ENCODE peak calls at places on chromosomes 5 and 9, in eight cellular contexts. One of them, this sample, is unnamed.
A peak's percentile ranks its signal among the peaks of the same experiment; 100 is the strongest.

GRCh38 chr9:74336161-74336560 is 161.0 kb upstream of the RORB start:
- DNase-seq in A549: no peak
- DNase-seq in RWPE1: no peak
- DNase-seq in CD8-positive, alpha-beta T cell: no peak
- DNase-seq in astrocyte of the spinal cord: no peak
- DNase-seq in MM.1S: no peak
- DNase-seq in foreskin fibroblast: no peak
- DNase-seq in mesothelial cell of epicardium: no peak
- DNase-seq in this sample: no peak

GRCh38 chr5:60851681-60852080 is 7.6 kb upstream of the ELOVL7 start:
- DNase-seq in A549: no peak
- DNase-seq in RWPE1: no peak
- DNase-seq in CD8-positive, alpha-beta T cell: no peak
- DNase-seq in astrocyte of the spinal cord: no peak
- DNase-seq in MM.1S: no peak
- DNase-seq in foreskin fibroblast: peak; percentile 32
- DNase-seq in mesothelial cell of epicardium: no peak
- DNase-seq in this sample: no peak

GRCh38 chr9:117121331-117121730 is 293.5 kb downstream of the ASTN2 start:
- DNase-seq in A549: no peak
- DNase-seq in RWPE1: no peak
- DNase-seq in CD8-positive, alpha-beta T cell: no peak
- DNase-seq in astrocyte of the spinal cord: no peak
- DNase-seq in MM.1S: no peak
- DNase-seq in foreskin fibroblast: no peak
- DNase-seq in mesothelial cell of epicardium: no peak
- DNase-seq in this sample: no peak

GRCh38 chr5:111129938-111130337 is 37.8 kb downstream of the WDR36 start:
- DNase-seq in A549: no peak
- DNase-seq in RWPE1: peak; percentile 14
- DNase-seq in CD8-positive, alpha-beta T cell: no peak
- DNase-seq in astrocyte of the spinal cord: peak; percentile 14
- DNase-seq in MM.1S: no peak
- DNase-seq in foreskin fibroblast: peak; percentile 83
- DNase-seq in mesothelial cell of epicardium: no peak
- DNase-seq in this sample: no peak

GRCh38 chr5:76617675-76618074 is 5.5 kb downstream of the F2RL2 start:
- DNase-seq in A549: peak; percentile 25
- DNase-seq in RWPE1: no peak
- DNase-seq in CD8-positive, alpha-beta T cell: no peak
- DNase-seq in astrocyte of the spinal cord: peak; percentile 77
- DNase-seq in MM.1S: no peak
- DNase-seq in foreskin fibroblast: peak; percentile 81
- DNase-seq in mesothelial cell of epicardium: no peak
- DNase-seq in this sample: no peak

GRCh38 chr5:146040559-146040958 is 64.8 kb downstream of the PLAC8L1 start:
- DNase-seq in A549: no peak
- DNase-seq in RWPE1: no peak
- DNase-seq in CD8-positive, alpha-beta T cell: no peak
- DNase-seq in astrocyte of the spinal cord: no peak
- DNase-seq in MM.1S: no peak
- DNase-seq in foreskin fibroblast: no peak
- DNase-seq in mesothelial cell of epicardium: no peak
- DNase-seq in this sample: no peak

GRCh38 chr9:127561491-127562270 is 50.4 kb upstream of the STXBP1 start:
- DNase-seq in A549: peak; percentile 95
- DNase-seq in RWPE1: peak; percentile 99
- DNase-seq in CD8-positive, alpha-beta T cell: no peak
- DNase-seq in astrocyte of the spinal cord: peak; percentile 99
- DNase-seq in MM.1S: no peak
- DNase-seq in foreskin fibroblast: peak; percentile 100
- DNase-seq in mesothelial cell of epicardium: peak; percentile 45
- DNase-seq in this sample: peak; percentile 98

GRCh38 chr5:161261693-161262323 is 284.7 kb downstream of the GABRB2 start:
- DNase-seq in A549: no peak
- DNase-seq in RWPE1: no peak
- DNase-seq in CD8-positive, alpha-beta T cell: no peak
- DNase-seq in astrocyte of the spinal cord: no peak
- DNase-seq in MM.1S: no peak
- DNase-seq in foreskin fibroblast: no peak
- DNase-seq in mesothelial cell of epicardium: no peak
- DNase-seq in this sample: no peak

GRCh38 chr9:127626752-127627493 is 14.8 kb downstream of the STXBP1 start:
- DNase-seq in A549: no peak
- DNase-seq in RWPE1: no peak
- DNase-seq in CD8-positive, alpha-beta T cell: no peak
- DNase-seq in astrocyte of the spinal cord: no peak
- DNase-seq in MM.1S: no peak
- DNase-seq in foreskin fibroblast: no peak
- DNase-seq in mesothelial cell of epicardium: no peak
- DNase-seq in this sample: no peak

GRCh38 chr9:121900163-121900562 is 192.9 kb downstream of the TTLL11 start:
- DNase-seq in A549: no peak
- DNase-seq in RWPE1: no peak
- DNase-seq in CD8-positive, alpha-beta T cell: no peak
- DNase-seq in astrocyte of the spinal cord: no peak
- DNase-seq in MM.1S: no peak
- DNase-seq in foreskin fibroblast: no peak
- DNase-seq in mesothelial cell of epicardium: no peak
- DNase-seq in this sample: no peak

GRCh38 chr5:7886849-7887460 is 18.0 kb downstream of the MTRR start:
- DNase-seq in A549: peak; percentile 50
- DNase-seq in RWPE1: peak; percentile 32
- DNase-seq in CD8-positive, alpha-beta T cell: no peak
- DNase-seq in astrocyte of the spinal cord: peak; percentile 60
- DNase-seq in MM.1S: peak; percentile 18
- DNase-seq in foreskin fibroblast: peak; percentile 65
- DNase-seq in mesothelial cell of epicardium: no peak
- DNase-seq in this sample: no peak

GRCh38 chr5:142151436-142152382 is 43.1 kb downstream of the NDFIP1 start:
- DNase-seq in A549: peak; percentile 77
- DNase-seq in RWPE1: peak; percentile 62
- DNase-seq in CD8-positive, alpha-beta T cell: no peak
- DNase-seq in astrocyte of the spinal cord: peak; percentile 86
- DNase-seq in MM.1S: peak; percentile 40
- DNase-seq in foreskin fibroblast: peak; percentile 89
- DNase-seq in mesothelial cell of epicardium: no peak
- DNase-seq in this sample: no peak

GRCh38 chr5:53426878-53427277 is 53.6 kb upstream of the FST start:
- DNase-seq in A549: no peak
- DNase-seq in RWPE1: no peak
- DNase-seq in CD8-positive, alpha-beta T cell: no peak
- DNase-seq in astrocyte of the spinal cord: no peak
- DNase-seq in MM.1S: no peak
- DNase-seq in foreskin fibroblast: no peak
- DNase-seq in mesothelial cell of epicardium: no peak
- DNase-seq in this sample: no peak

GRCh38 chr5:128135286-128135685 is 51.7 kb downstream of the SLC12A2 start:
- DNase-seq in A549: no peak
- DNase-seq in RWPE1: no peak
- DNase-seq in CD8-positive, alpha-beta T cell: no peak
- DNase-seq in astrocyte of the spinal cord: no peak
- DNase-seq in MM.1S: no peak
- DNase-seq in foreskin fibroblast: peak; percentile 25
- DNase-seq in mesothelial cell of epicardium: no peak
- DNase-seq in this sample: no peak

GRCh38 chr5:150320048-150320555 is 17.4 kb upstream of the ARSI start:
- DNase-seq in A549: peak; percentile 68
- DNase-seq in RWPE1: peak; percentile 89
- DNase-seq in CD8-positive, alpha-beta T cell: no peak
- DNase-seq in astrocyte of the spinal cord: peak; percentile 71
- DNase-seq in MM.1S: no peak
- DNase-seq in foreskin fibroblast: peak; percentile 93
- DNase-seq in mesothelial cell of epicardium: no peak
- DNase-seq in this sample: no peak

GRCh38 chr5:127290019-127290945 is at the start of gene MEGF10:
- DNase-seq in A549: no peak
- DNase-seq in RWPE1: peak; percentile 84
- DNase-seq in CD8-positive, alpha-beta T cell: no peak
- DNase-seq in astrocyte of the spinal cord: peak; percentile 66
- DNase-seq in MM.1S: peak; percentile 36
- DNase-seq in foreskin fibroblast: peak; percentile 82
- DNase-seq in mesothelial cell of epicardium: peak; percentile 45
- DNase-seq in this sample: no peak

GRCh38 chr5:18102733-18103132 is 468.5 kb downstream of the TAF11L14 start:
- DNase-seq in A549: no peak
- DNase-seq in RWPE1: no peak
- DNase-seq in CD8-positive, alpha-beta T cell: no peak
- DNase-seq in astrocyte of the spinal cord: no peak
- DNase-seq in MM.1S: no peak
- DNase-seq in foreskin fibroblast: no peak
- DNase-seq in mesothelial cell of epicardium: no peak
- DNase-seq in this sample: no peak

GRCh38 chr9:18675345-18675744 is 201.4 kb downstream of the ADAMTSL1 start:
- DNase-seq in A549: no peak
- DNase-seq in RWPE1: no peak
- DNase-seq in CD8-positive, alpha-beta T cell: no peak
- DNase-seq in astrocyte of the spinal cord: no peak
- DNase-seq in MM.1S: no peak
- DNase-seq in foreskin fibroblast: peak; percentile 8
- DNase-seq in mesothelial cell of epicardium: no peak
- DNase-seq in this sample: no peak

GRCh38 chr9:129351058-129351641 is 173.1 kb upstream of the IER5L start:
- DNase-seq in A549: no peak
- DNase-seq in RWPE1: no peak
- DNase-seq in CD8-positive, alpha-beta T cell: no peak
- DNase-seq in astrocyte of the spinal cord: no peak
- DNase-seq in MM.1S: no peak
- DNase-seq in foreskin fibroblast: peak; percentile 35
- DNase-seq in mesothelial cell of epicardium: no peak
- DNase-seq in this sample: no peak

GRCh38 chr9:135330307-135330631 is 149.3 kb upstream of the PPP1R26 start:
- DNase-seq in A549: no peak
- DNase-seq in RWPE1: no peak
- DNase-seq in CD8-positive, alpha-beta T cell: no peak
- DNase-seq in astrocyte of the spinal cord: no peak
- DNase-seq in MM.1S: no peak
- DNase-seq in foreskin fibroblast: no peak
- DNase-seq in mesothelial cell of epicardium: no peak
- DNase-seq in this sample: no peak

GRCh38 chr5:137836997-137837396 is 30.7 kb upstream of the MYOT start:
- DNase-seq in A549: no peak
- DNase-seq in RWPE1: no peak
- DNase-seq in CD8-positive, alpha-beta T cell: no peak
- DNase-seq in astrocyte of the spinal cord: peak; percentile 10
- DNase-seq in MM.1S: no peak
- DNase-seq in foreskin fibroblast: peak; percentile 45
- DNase-seq in mesothelial cell of epicardium: no peak
- DNase-seq in this sample: no peak

GRCh38 chr5:56900395-56900794 is 9.0 kb upstream of the SETD9 start:
- DNase-seq in A549: no peak
- DNase-seq in RWPE1: no peak
- DNase-seq in CD8-positive, alpha-beta T cell: no peak
- DNase-seq in astrocyte of the spinal cord: peak; percentile 47
- DNase-seq in MM.1S: no peak
- DNase-seq in foreskin fibroblast: peak; percentile 52
- DNase-seq in mesothelial cell of epicardium: no peak
- DNase-seq in this sample: no peak

GRCh38 chr5:7690557-7690956 is 160.4 kb downstream of the CFAP90 start:
- DNase-seq in A549: no peak
- DNase-seq in RWPE1: no peak
- DNase-seq in CD8-positive, alpha-beta T cell: no peak
- DNase-seq in astrocyte of the spinal cord: no peak
- DNase-seq in MM.1S: no peak
- DNase-seq in foreskin fibroblast: no peak
- DNase-seq in mesothelial cell of epicardium: no peak
- DNase-seq in this sample: no peak

GRCh38 chr5:163505475-163506457 is at the start of gene MAT2B:
- DNase-seq in A549: peak; percentile 95
- DNase-seq in RWPE1: peak; percentile 97
- DNase-seq in CD8-positive, alpha-beta T cell: peak; percentile 92
- DNase-seq in astrocyte of the spinal cord: peak; percentile 96
- DNase-seq in MM.1S: peak; percentile 96
- DNase-seq in foreskin fibroblast: peak; percentile 98
- DNase-seq in mesothelial cell of epicardium: peak; percentile 85
- DNase-seq in this sample: peak; percentile 89
- TF ChIP-seq CTCF in A549: peak; percentile 61
- TF ChIP-seq CTCF in RWPE1: peak; percentile 69
- TF ChIP-seq CTCF in CD8-positive, alpha-beta T cell: peak; percentile 48
- TF ChIP-seq CTCF in astrocyte of the spinal cord: peak; percentile 48
- TF ChIP-seq CTCF in MM.1S: peak; percentile 61
- TF ChIP-seq CTCF in foreskin fibroblast: peak; percentile 33
- TF ChIP-seq CTCF in mesothelial cell of epicardium: no peak
- TF ChIP-seq CTCF in this sample: peak; percentile 53

GRCh38 chr9:22009563-22009867 is 410 bp upstream of the CDKN2B start:
- DNase-seq in A549: no peak
- DNase-seq in RWPE1: no peak
- DNase-seq in CD8-positive, alpha-beta T cell: no peak
- DNase-seq in astrocyte of the spinal cord: no peak
- DNase-seq in MM.1S: no peak
- DNase-seq in foreskin fibroblast: no peak
- DNase-seq in mesothelial cell of epicardium: no peak
- DNase-seq in this sample: no peak
- TF ChIP-seq CTCF in A549: no peak
- TF ChIP-seq CTCF in RWPE1: no peak
- TF ChIP-seq CTCF in CD8-positive, alpha-beta T cell: no peak
- TF ChIP-seq CTCF in astrocyte of the spinal cord: no peak
- TF ChIP-seq CTCF in MM.1S: no peak
- TF ChIP-seq CTCF in foreskin fibroblast: peak; percentile 26
- TF ChIP-seq CTCF in mesothelial cell of epicardium: no peak
- TF ChIP-seq CTCF in this sample: no peak

GRCh38 chr5:143405063-143405746 is 1.7 kb upstream of the NR3C1 start:
- DNase-seq in A549: peak; percentile 91
- DNase-seq in RWPE1: peak; percentile 66
- DNase-seq in CD8-positive, alpha-beta T cell: peak; percentile 85
- DNase-seq in astrocyte of the spinal cord: peak; percentile 89
- DNase-seq in MM.1S: peak; percentile 85
- DNase-seq in foreskin fibroblast: peak; percentile 90
- DNase-seq in mesothelial cell of epicardium: peak; percentile 77
- DNase-seq in this sample: peak; percentile 89
- TF ChIP-seq CTCF in A549: peak; percentile 22
- TF ChIP-seq CTCF in RWPE1: peak; percentile 35
- TF ChIP-seq CTCF in CD8-positive, alpha-beta T cell: peak; percentile 17
- TF ChIP-seq CTCF in astrocyte of the spinal cord: peak; percentile 12
- TF ChIP-seq CTCF in MM.1S: no peak
- TF ChIP-seq CTCF in foreskin fibroblast: no peak
- TF ChIP-seq CTCF in mesothelial cell of epicardium: peak; percentile 17
- TF ChIP-seq CTCF in this sample: no peak

DNA sequence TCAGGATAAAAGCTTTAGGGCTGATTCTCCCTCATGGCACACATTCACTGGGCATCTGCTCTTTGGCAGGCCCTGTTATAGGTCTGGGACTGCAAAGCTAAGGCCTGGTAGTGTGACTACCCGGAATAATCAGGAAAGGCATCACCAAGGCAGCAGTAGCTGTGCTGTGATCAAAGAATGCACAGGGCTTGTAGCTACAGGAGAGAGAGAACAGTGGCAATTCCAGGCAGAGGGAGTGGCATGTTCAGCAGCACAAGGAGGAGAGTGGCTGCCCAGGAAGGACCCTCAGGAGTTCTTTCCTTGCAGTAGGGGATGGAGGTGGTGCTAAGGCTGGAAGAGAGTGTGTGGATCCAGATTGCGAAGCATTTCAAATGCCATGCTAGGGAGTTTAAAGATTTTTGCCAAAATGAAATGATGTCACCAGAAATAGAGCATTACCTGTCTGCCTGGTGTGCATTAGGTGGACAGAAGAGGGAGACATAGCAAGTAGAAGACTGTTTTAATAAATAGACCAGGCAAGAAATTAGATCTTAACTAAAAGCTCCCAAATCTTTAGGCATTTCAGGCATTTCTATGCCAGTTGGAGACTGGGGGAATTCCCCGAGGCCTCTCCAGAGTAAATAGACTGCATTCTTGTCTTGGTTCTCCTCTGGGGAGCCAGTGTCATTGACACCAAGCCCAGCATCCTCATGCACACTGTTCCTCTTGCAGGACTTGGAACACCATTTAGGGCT is 69.1 kb downstream of the GPR21 start:
- DNase-seq in A549: no peak
- DNase-seq in RWPE1: no peak
- DNase-seq in CD8-positive, alpha-beta T cell: no peak
- DNase-seq in astrocyte of the spinal cord: no peak
- DNase-seq in MM.1S: no peak
- DNase-seq in foreskin fibroblast: no peak
- DNase-seq in mesothelial cell of epicardium: no peak
- DNase-seq in this sample: no peak
- TF ChIP-seq CTCF in A549: no peak
- TF ChIP-seq CTCF in RWPE1: no peak
- TF ChIP-seq CTCF in CD8-positive, alpha-beta T cell: no peak
- TF ChIP-seq CTCF in astrocyte of the spinal cord: peak; percentile 42
- TF ChIP-seq CTCF in MM.1S: peak; percentile 42
- TF ChIP-seq CTCF in foreskin fibroblast: peak; percentile 24
- TF ChIP-seq CTCF in mesothelial cell of epicardium: peak; percentile 16
- TF ChIP-seq CTCF in this sample: no peak

This sample was measured in CD14-positive monocyte.